ENCODE peak calls at places on chromosomes 11 and 22, in nine cellular contexts. E, R, V, F, T, A, X, M and Y are unnamed samples.

GRCh38 chr11:126561327-126561893 is 205.9 kb downstream of the ST3GAL4 start:
- DNase-seq in E (no peak), R (no peak), V (no peak), F (no peak), T (peak; percentile 48), A (peak; percentile 89), X (peak; percentile 78), M (peak; percentile 73), Y (no peak)

GRCh38 chr11:128890543-128891409 is at the start of gene KCNJ5:
- DNase-seq in E (no peak), R (no peak), V (peak; percentile 24), F (peak; percentile 82), T (peak; percentile 38), A (peak; percentile 83), X (peak; percentile 48), M (no peak), Y (peak; percentile 28)

GRCh38 chr11:69658606-69659450 is 16.3 kb downstream of the LTO1 start:
- DNase-seq in E (no peak), R (no peak), V (no peak), F (peak; percentile 31), T (no peak), A (no peak), X (peak; percentile 29), M (no peak), Y (no peak)

GRCh38 chr11:69231466-69232018 is 62.4 kb upstream of the MYEOV start:
- DNase-seq in E (peak; percentile 33), R (no peak), V (no peak), F (peak; percentile 17), T (no peak), A (no peak), X (peak; percentile 26), M (no peak), Y (no peak)

GRCh38 chr11:6431861-6432260 is 8.9 kb downstream of the HPX start:
- DNase-seq in E (no peak), R (no peak), V (peak; percentile 48), F (no peak), T (no peak), A (no peak), X (no peak), M (no peak), Y (peak; percentile 40)

GRCh38 chr22:42316988-42317387 is 46.5 kb upstream of the TCF20 start:
- DNase-seq in E (peak; percentile 87), R (peak; percentile 41), V (no peak), F (no peak), T (no peak), A (no peak), X (no peak), M (no peak), Y (no peak)

GRCh38 chr22:50302041-50302541 is 5.4 kb downstream of the PLXNB2 start:
- DNase-seq in E (no peak), R (no peak), V (no peak), F (no peak), T (no peak), A (no peak), X (no peak), M (no peak), Y (no peak)

GRCh38 chr11:17013548-17014320 is 480 bp downstream of the PLEKHA7 start:
- DNase-seq in E (peak; percentile 62), R (no peak), V (peak; percentile 47), F (peak; percentile 79), T (no peak), A (peak; percentile 41), X (peak; percentile 65), M (no peak), Y (no peak)

GRCh38 chr22:48740086-48740730 is 1087.5 kb downstream of the BRD1 start:
- DNase-seq in E (peak; percentile 60), R (no peak), V (no peak), F (no peak), T (no peak), A (no peak), X (peak; percentile 20), M (no peak), Y (no peak)

GRCh38 chr22:42202669-42203068 is 67.8 kb downstream of the TCF20 start:
- DNase-seq in E (no peak), R (peak; percentile 26), V (no peak), F (no peak), T (no peak), A (no peak), X (no peak), M (no peak), Y (no peak)

GRCh38 chr11:47342036-47342803 is 10.3 kb downstream of the MYBPC3 start:
- DNase-seq in E (no peak), R (no peak), V (no peak), F (no peak), T (no peak), A (no peak), X (no peak), M (no peak), Y (no peak)

GRCh38 chr22:40512426-40513136 is 123.9 kb downstream of the MRTFA start:
- DNase-seq in E (peak; percentile 78), R (no peak), V (peak; percentile 40), F (no peak), T (peak; percentile 57), A (no peak), X (no peak), M (no peak), Y (no peak)

GRCh38 chr11:37533830-37534229 is 935.8 kb upstream of the RAG2 start:
- DNase-seq in E (no peak), R (no peak), V (no peak), F (no peak), T (no peak), A (no peak), X (no peak), M (no peak), Y (no peak)

GRCh38 chr22:42836026-42836425 is 21.0 kb downstream of the ARFGAP3 start:
- DNase-seq in E (no peak), R (no peak), V (no peak), F (no peak), T (no peak), A (no peak), X (no peak), M (no peak), Y (no peak)

GRCh38 chr11:21771097-21771496 is 421.8 kb upstream of the ANO5 start:
- DNase-seq in E (no peak), R (no peak), V (no peak), F (no peak), T (no peak), A (no peak), X (no peak), M (no peak), Y (no peak)

GRCh38 chr11:126385991-126386728 is 30.7 kb downstream of the ST3GAL4 start:
- DNase-seq in E (no peak), R (no peak), V (no peak), F (peak; percentile 39), T (no peak), A (no peak), X (no peak), M (no peak), Y (no peak)

GRCh38 chr11:61120865-61121831 is 18.9 kb downstream of the CD5 start:
- DNase-seq in E (peak; percentile 46), R (no peak), V (no peak), F (peak; percentile 78), T (peak; percentile 58), A (no peak), X (no peak), M (peak; percentile 51), Y (peak; percentile 71)

GRCh38 chr11:11850668-11851067 is 8.9 kb downstream of the USP47 start:
- DNase-seq in E (no peak), R (no peak), V (no peak), F (no peak), T (no peak), A (no peak), X (no peak), M (no peak), Y (no peak)
- H3K4me1 ChIP-seq in E (peaks cover 68% of the 10 kb centered on the region), R (peaks cover 75% of the 10 kb centered on the region), V (peaks cover 36% of the 10 kb centered on the region), F (peaks cover 48% of the 10 kb centered on the region), T (peaks cover 74% of the 10 kb centered on the region), A (peaks cover 43% of the 10 kb centered on the region), X (no peaks in the 10 kb centered on the region), M (peaks cover 20% of the 10 kb centered on the region), Y (no peaks in the 10 kb centered on the region)

GRCh38 chr11:63952570-63952969 is 13.8 kb downstream of the NAA40 start:
- DNase-seq in E (no peak), R (no peak), V (no peak), F (no peak), T (no peak), A (no peak), X (no peak), M (no peak), Y (no peak)

GRCh38 chr11:63961608-63962412 is 12.6 kb upstream of the COX8A start:
- DNase-seq in E (peak; percentile 69), R (no peak), V (no peak), F (no peak), T (no peak), A (no peak), X (peak; percentile 48), M (peak; percentile 89), Y (peak; percentile 56)

GRCh38 chr11:63958013-63958412 is 16.4 kb upstream of the COX8A start:
- DNase-seq in E (no peak), R (no peak), V (no peak), F (no peak), T (no peak), A (no peak), X (no peak), M (no peak), Y (no peak)
- TF ChIP-seq CTCF in E (no peak), R (no peak), V (no peak), F (no peak), T (no peak), A (no peak), X (no peak), M (no peak), Y (no peak)

GRCh38 chr22:24589518-24590030 is 3.3 kb downstream of the LRRC75B start:
- DNase-seq in E (no peak), R (no peak), V (no peak), F (no peak), T (no peak), A (no peak), X (no peak), M (no peak), Y (no peak)
- H3K4me1 ChIP-seq in E (peaks cover 24% of the 10 kb centered on the region), R (no peaks in the 10 kb centered on the region), V (peaks cover 15% of the 10 kb centered on the region), F (peaks cover 18% of the 10 kb centered on the region), T (peaks cover 14% of the 10 kb centered on the region), A (peaks cover under 1% of the 10 kb centered on the region), X (no peaks in the 10 kb centered on the region), M (no peaks in the 10 kb centered on the region), Y (peaks cover 10% of the 10 kb centered on the region)

GRCh38 chr11:67274768-67275605 is 8.7 kb downstream of the GRK2 start:
- DNase-seq in E (peak; percentile 70), R (no peak), V (no peak), F (peak; percentile 60), T (peak; percentile 70), A (no peak), X (no peak), M (no peak), Y (peak; percentile 6)

GRCh38 chr11:67278135-67278938 is 10.8 kb upstream of the ANKRD13D start:
- DNase-seq in E (peak; percentile 67), R (no peak), V (no peak), F (peak; percentile 50), T (no peak), A (no peak), X (no peak), M (no peak), Y (no peak)

GRCh38 chr11:67275606-67276409 is 9.5 kb downstream of the GRK2 start:
- DNase-seq in E (peak; percentile 59), R (no peak), V (no peak), F (peak; percentile 45), T (no peak), A (no peak), X (no peak), M (peak; percentile 41), Y (peak; percentile 8)

GRCh38 chr11:67277231-67277961 is 11.1 kb downstream of the GRK2 start:
- DNase-seq in E (peak; percentile 96), R (peak; percentile 89), V (no peak), F (peak; percentile 64), T (peak; percentile 91), A (peak; percentile 64), X (peak; percentile 88), M (peak; percentile 99), Y (peak; percentile 84)

GRCh38 chr11:67276821-67277230 is 10.6 kb downstream of the GRK2 start:
- DNase-seq in E (peak; percentile 74), R (no peak), V (no peak), F (peak; percentile 50), T (no peak), A (peak; percentile 23), X (peak; percentile 71), M (peak; percentile 82), Y (peak; percentile 88)
- TF ChIP-seq CTCF in E (no peak), R (no peak), V (no peak), F (no peak), T (peak; percentile 50), A (peak; percentile 18), X (peak; percentile 43), M (peak; percentile 32), Y (peak; percentile 58)